ENCODE peak calls at places on chromosomes 13 and 19, in nine cellular contexts. One of them, this sample, is unnamed.
A peak's percentile ranks its signal among the peaks of the same experiment; 100 is the strongest.

GRCh38 chr13:30409911-30410704 is 12.2 kb upstream of the UBE2L5 start:
- DNase-seq in HL-60: no peak
- DNase-seq in HCT116: no peak
- DNase-seq in Panc1: no peak
- DNase-seq in stomach: no peak
- DNase-seq in upper lobe of left lung: no peak
- DNase-seq in vagina: no peak
- DNase-seq in GM12892: no peak
- DNase-seq in SK-N-MC: no peak
- DNase-seq in this sample: no peak

GRCh38 chr19:37872383-37872782 is 34.0 kb downstream of the WDR87 start:
- DNase-seq in HCT116: no peak
- DNase-seq in HL-60: no peak
- DNase-seq in SK-N-MC: no peak
- DNase-seq in vagina: no peak
- DNase-seq in stomach: no peak
- DNase-seq in GM12892: no peak
- DNase-seq in upper lobe of left lung: no peak
- DNase-seq in Panc1: no peak
- DNase-seq in this sample: no peak

GRCh38 chr19:30584121-30584520 is 211.9 kb downstream of the ZNF536 start:
- DNase-seq in vagina: no peak
- DNase-seq in HL-60: no peak
- DNase-seq in HCT116: no peak
- DNase-seq in GM12892: no peak
- DNase-seq in stomach: no peak
- DNase-seq in SK-N-MC: no peak
- DNase-seq in upper lobe of left lung: no peak
- DNase-seq in Panc1: no peak
- DNase-seq in this sample: no peak

GRCh38 chr19:44689290-44690130 is 9.4 kb upstream of the CEACAM16 start:
- DNase-seq in vagina: no peak
- DNase-seq in HL-60: peak; percentile 36
- DNase-seq in stomach: peak; percentile 76
- DNase-seq in upper lobe of left lung: peak; percentile 74
- DNase-seq in HCT116: peak; percentile 50
- DNase-seq in Panc1: no peak
- DNase-seq in SK-N-MC: peak; percentile 39
- DNase-seq in GM12892: peak; percentile 48
- DNase-seq in this sample: peak; percentile 96

GRCh38 chr13:46101488-46102289 is 3.1 kb downstream of the CPB2 start:
- DNase-seq in HL-60: no peak
- DNase-seq in Panc1: no peak
- DNase-seq in vagina: no peak
- DNase-seq in HCT116: no peak
- DNase-seq in upper lobe of left lung: no peak
- DNase-seq in stomach: no peak
- DNase-seq in SK-N-MC: no peak
- DNase-seq in GM12892: no peak
- DNase-seq in this sample: no peak

GRCh38 chr13:27117947-27118346 is 53.7 kb downstream of the USP12 start:
- DNase-seq in vagina: no peak
- DNase-seq in stomach: no peak
- DNase-seq in HL-60: no peak
- DNase-seq in Panc1: no peak
- DNase-seq in HCT116: no peak
- DNase-seq in SK-N-MC: no peak
- DNase-seq in upper lobe of left lung: no peak
- DNase-seq in GM12892: no peak
- DNase-seq in this sample: no peak

GRCh38 chr13:23709521-23709920 is 139.3 kb downstream of the TNFRSF19 start:
- DNase-seq in GM12892: no peak
- DNase-seq in SK-N-MC: no peak
- DNase-seq in vagina: no peak
- DNase-seq in stomach: no peak
- DNase-seq in upper lobe of left lung: no peak
- DNase-seq in HL-60: no peak
- DNase-seq in Panc1: no peak
- DNase-seq in HCT116: no peak
- DNase-seq in this sample: no peak

GRCh38 chr13:89673789-89674311 is 1673.6 kb upstream of the MIR17HG start:
- DNase-seq in Panc1: no peak
- DNase-seq in HCT116: no peak
- DNase-seq in upper lobe of left lung: no peak
- DNase-seq in HL-60: no peak
- DNase-seq in GM12892: no peak
- DNase-seq in vagina: no peak
- DNase-seq in SK-N-MC: no peak
- DNase-seq in stomach: no peak
- DNase-seq in this sample: no peak

GRCh38 chr19:36488816-36489138 is 584 bp downstream of the ZNF566 start:
- DNase-seq in GM12892: peak; percentile 15
- DNase-seq in Panc1: no peak
- DNase-seq in SK-N-MC: no peak
- DNase-seq in vagina: no peak
- DNase-seq in HL-60: no peak
- DNase-seq in HCT116: peak; percentile 13
- DNase-seq in upper lobe of left lung: peak; percentile 26
- DNase-seq in stomach: no peak
- DNase-seq in this sample: no peak

GRCh38 chr19:6677924-6678689 is 8.1 kb upstream of the TNFSF14 start:
- DNase-seq in vagina: no peak
- DNase-seq in stomach: no peak
- DNase-seq in Panc1: no peak
- DNase-seq in HCT116: no peak
- DNase-seq in upper lobe of left lung: peak; percentile 34
- DNase-seq in HL-60: no peak
- DNase-seq in SK-N-MC: no peak
- DNase-seq in GM12892: no peak
- DNase-seq in this sample: peak; percentile 89

GRCh38 chr19:35032356-35032865 is 2.1 kb downstream of the SCN1B start:
- DNase-seq in HL-60: no peak
- DNase-seq in GM12892: no peak
- DNase-seq in upper lobe of left lung: no peak
- DNase-seq in Panc1: no peak
- DNase-seq in SK-N-MC: no peak
- DNase-seq in stomach: no peak
- DNase-seq in HCT116: no peak
- DNase-seq in vagina: no peak
- DNase-seq in this sample: no peak

GRCh38 chr19:35027851-35028599 is 2.2 kb upstream of the SCN1B start:
- DNase-seq in stomach: no peak
- DNase-seq in upper lobe of left lung: no peak
- DNase-seq in Panc1: no peak
- DNase-seq in GM12892: no peak
- DNase-seq in HL-60: no peak
- DNase-seq in HCT116: no peak
- DNase-seq in SK-N-MC: no peak
- DNase-seq in vagina: no peak
- DNase-seq in this sample: no peak

GRCh38 chr19:35029737-35030256 is 473 bp upstream of the SCN1B start:
- DNase-seq in SK-N-MC: no peak
- DNase-seq in HCT116: no peak
- DNase-seq in HL-60: no peak
- DNase-seq in upper lobe of left lung: no peak
- DNase-seq in stomach: no peak
- DNase-seq in GM12892: no peak
- DNase-seq in vagina: no peak
- DNase-seq in Panc1: no peak
- DNase-seq in this sample: peak; percentile 62

GRCh38 chr19:35031072-35031881 is 1.0 kb downstream of the SCN1B start:
- DNase-seq in vagina: no peak
- DNase-seq in HCT116: no peak
- DNase-seq in HL-60: no peak
- DNase-seq in SK-N-MC: no peak
- DNase-seq in upper lobe of left lung: no peak
- DNase-seq in stomach: no peak
- DNase-seq in GM12892: no peak
- DNase-seq in Panc1: no peak
- DNase-seq in this sample: no peak

GRCh38 chr19:35030257-35031071 is at the start of gene SCN1B:
- DNase-seq in HCT116: peak; percentile 22
- DNase-seq in upper lobe of left lung: peak; percentile 62
- DNase-seq in stomach: peak; percentile 62
- DNase-seq in vagina: no peak
- DNase-seq in HL-60: peak; percentile 40
- DNase-seq in Panc1: no peak
- DNase-seq in GM12892: peak; percentile 63
- DNase-seq in SK-N-MC: no peak
- DNase-seq in this sample: peak; percentile 78
- TF ChIP-seq POLR2AphosphoS5 in HCT116: peak; percentile 39
- TF ChIP-seq POLR2AphosphoS5 in upper lobe of left lung: no peak
- TF ChIP-seq POLR2AphosphoS5 in stomach: no peak
- TF ChIP-seq POLR2AphosphoS5 in vagina: no peak
- TF ChIP-seq POLR2AphosphoS5 in HL-60: no peak
- TF ChIP-seq POLR2AphosphoS5 in Panc1: no peak
- TF ChIP-seq POLR2AphosphoS5 in GM12892: no peak
- TF ChIP-seq POLR2AphosphoS5 in SK-N-MC: no peak
- TF ChIP-seq POLR2AphosphoS5 in this sample: peak; percentile 2

GRCh38 chr19:2122982-2123381 is 26.3 kb downstream of the IZUMO4 start:
- DNase-seq in HCT116: no peak
- DNase-seq in upper lobe of left lung: no peak
- DNase-seq in HL-60: no peak
- DNase-seq in GM12892: no peak
- DNase-seq in vagina: no peak
- DNase-seq in SK-N-MC: no peak
- DNase-seq in stomach: no peak
- DNase-seq in Panc1: no peak
- DNase-seq in this sample: no peak

GRCh38 chr19:2121416-2122051 is 24.8 kb downstream of the IZUMO4 start:
- DNase-seq in vagina: no peak
- DNase-seq in HCT116: no peak
- DNase-seq in HL-60: no peak
- DNase-seq in stomach: no peak
- DNase-seq in SK-N-MC: no peak
- DNase-seq in upper lobe of left lung: no peak
- DNase-seq in Panc1: no peak
- DNase-seq in GM12892: no peak
- DNase-seq in this sample: no peak

GRCh38 chr19:2119916-2120785 is 23.4 kb downstream of the IZUMO4 start:
- DNase-seq in GM12892: no peak
- DNase-seq in vagina: no peak
- DNase-seq in upper lobe of left lung: no peak
- DNase-seq in HL-60: no peak
- DNase-seq in SK-N-MC: no peak
- DNase-seq in stomach: no peak
- DNase-seq in HCT116: no peak
- DNase-seq in Panc1: no peak
- DNase-seq in this sample: no peak

GRCh38 chr19:2122251-2122650 is 25.5 kb downstream of the IZUMO4 start:
- DNase-seq in upper lobe of left lung: no peak
- DNase-seq in vagina: no peak
- DNase-seq in GM12892: no peak
- DNase-seq in stomach: no peak
- DNase-seq in Panc1: no peak
- DNase-seq in SK-N-MC: no peak
- DNase-seq in HCT116: no peak
- DNase-seq in HL-60: no peak
- DNase-seq in this sample: no peak

DNA sequence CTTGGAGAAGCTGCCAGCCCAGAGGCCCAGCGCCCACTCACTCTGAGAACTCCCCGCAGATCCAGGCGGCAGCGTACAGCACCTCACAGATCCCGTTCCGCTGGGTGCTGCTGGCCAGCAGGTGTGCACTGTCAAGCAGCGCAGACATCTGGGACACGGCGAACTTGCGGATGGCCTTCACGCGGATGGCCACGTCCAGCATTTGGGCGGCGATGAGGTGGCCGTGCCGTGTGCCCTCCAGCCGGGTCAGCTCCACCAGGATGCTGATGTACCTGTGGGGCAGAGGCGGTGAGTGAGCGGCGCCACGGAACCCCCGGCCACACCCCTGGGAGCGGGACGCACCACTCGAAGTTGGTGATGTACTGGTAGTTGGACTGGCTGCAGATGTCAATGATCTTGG is 24.1 kb downstream of the IZUMO4 start:
- DNase-seq in upper lobe of left lung: no peak
- DNase-seq in vagina: no peak
- DNase-seq in HCT116: no peak
- DNase-seq in SK-N-MC: no peak
- DNase-seq in stomach: no peak
- DNase-seq in HL-60: no peak
- DNase-seq in GM12892: no peak
- DNase-seq in Panc1: no peak
- DNase-seq in this sample: no peak
- TF ChIP-seq POLR2AphosphoS5 in upper lobe of left lung: no peak
- TF ChIP-seq POLR2AphosphoS5 in vagina: no peak
- TF ChIP-seq POLR2AphosphoS5 in HCT116: no peak
- TF ChIP-seq POLR2AphosphoS5 in SK-N-MC: no peak
- TF ChIP-seq POLR2AphosphoS5 in stomach: no peak
- TF ChIP-seq POLR2AphosphoS5 in HL-60: no peak
- TF ChIP-seq POLR2AphosphoS5 in GM12892: no peak
- TF ChIP-seq POLR2AphosphoS5 in Panc1: no peak
- TF ChIP-seq POLR2AphosphoS5 in this sample: no peak

DNA sequence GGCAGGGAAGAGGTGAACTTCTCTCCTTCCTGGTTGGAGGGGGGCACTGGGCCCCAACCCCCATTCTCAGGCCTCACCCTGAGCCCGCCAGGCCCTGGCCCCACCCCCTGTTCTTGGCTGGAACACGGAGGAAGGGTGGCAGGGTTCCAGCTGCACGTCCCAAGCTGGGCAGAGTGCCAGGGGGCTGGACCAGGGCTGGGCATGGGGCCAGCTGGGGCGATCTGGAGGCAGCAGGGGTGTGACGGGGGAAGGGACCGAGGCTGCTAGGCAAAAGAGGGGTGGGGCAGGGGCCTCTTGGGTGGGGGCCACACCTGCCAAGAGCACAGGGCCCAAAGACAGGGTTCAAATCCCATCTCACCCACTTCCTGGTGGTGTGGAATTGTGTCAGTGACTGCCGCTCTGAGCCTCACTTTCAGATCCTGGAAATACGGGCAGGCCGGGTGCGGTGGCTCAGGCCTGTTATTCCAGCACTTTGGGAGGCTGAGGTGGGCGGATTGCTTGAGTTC is 2.2 kb downstream of the HIF3A start:
- DNase-seq in SK-N-MC: no peak
- DNase-seq in GM12892: no peak
- DNase-seq in stomach: peak; percentile 99
- DNase-seq in Panc1: no peak
- DNase-seq in upper lobe of left lung: peak; percentile 95
- DNase-seq in vagina: no peak
- DNase-seq in HL-60: peak; percentile 74
- DNase-seq in HCT116: peak; percentile 45
- DNase-seq in this sample: no peak
- TF ChIP-seq POLR2AphosphoS5 in SK-N-MC: peak; percentile 42
- TF ChIP-seq POLR2AphosphoS5 in GM12892: no peak
- TF ChIP-seq POLR2AphosphoS5 in stomach: peak; percentile 97
- TF ChIP-seq POLR2AphosphoS5 in Panc1: no peak
- TF ChIP-seq POLR2AphosphoS5 in upper lobe of left lung: peak; percentile 90
- TF ChIP-seq POLR2AphosphoS5 in vagina: peak; percentile 97
- TF ChIP-seq POLR2AphosphoS5 in HL-60: peak; percentile 54
- TF ChIP-seq POLR2AphosphoS5 in HCT116: peak; percentile 73
- TF ChIP-seq POLR2AphosphoS5 in this sample: no peak

DNA sequence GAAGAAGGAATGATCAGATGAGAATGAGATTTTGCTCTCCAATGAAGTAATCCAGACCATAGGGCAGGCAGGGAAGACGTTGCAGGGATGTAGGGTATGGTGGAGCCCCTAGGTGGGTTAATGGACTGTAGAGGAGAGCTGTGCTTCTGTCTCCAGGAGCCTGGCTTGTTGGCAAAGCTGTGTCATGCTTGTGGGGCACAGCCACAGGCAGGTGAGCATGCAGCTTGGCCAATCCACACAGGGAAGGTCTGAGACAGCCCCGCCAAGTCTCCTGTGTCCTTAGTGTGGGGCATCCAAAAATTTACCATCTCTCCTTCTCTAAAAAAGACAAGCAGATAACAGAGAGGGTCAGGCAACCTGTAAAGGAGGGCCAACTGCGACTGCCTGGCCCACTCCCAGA is 71.4 kb upstream of the FLT1 start:
- DNase-seq in GM12892: no peak
- DNase-seq in vagina: no peak
- DNase-seq in HCT116: no peak
- DNase-seq in stomach: no peak
- DNase-seq in HL-60: no peak
- DNase-seq in upper lobe of left lung: no peak
- DNase-seq in SK-N-MC: no peak
- DNase-seq in Panc1: no peak
- DNase-seq in this sample: no peak
- TF ChIP-seq POLR2AphosphoS5 in GM12892: no peak
- TF ChIP-seq POLR2AphosphoS5 in vagina: no peak
- TF ChIP-seq POLR2AphosphoS5 in HCT116: no peak
- TF ChIP-seq POLR2AphosphoS5 in stomach: no peak
- TF ChIP-seq POLR2AphosphoS5 in HL-60: no peak
- TF ChIP-seq POLR2AphosphoS5 in upper lobe of left lung: no peak
- TF ChIP-seq POLR2AphosphoS5 in SK-N-MC: no peak
- TF ChIP-seq POLR2AphosphoS5 in Panc1: no peak
- TF ChIP-seq POLR2AphosphoS5 in this sample: no peak